ENCODE peak calls at places on chromosomes 6 and 20, in four cellular contexts. K, Q, E and T are unnamed samples.

GRCh38 chr6:38783436-38784228 is 68.5 kb downstream of the DNAH8 start:
- DNase-seq in K (no peak), Q (no peak), E (no peak), T (no peak)

GRCh38 chr20:19738936-19739335 is 19.1 kb upstream of the RIN2 start:
- DNase-seq in K (no peak), Q (no peak), E (no peak), T (no peak)

GRCh38 chr20:50601511-50602431 is 89.6 kb downstream of the RIPOR3 start:
- DNase-seq in K (no peak), Q (no peak), E (no peak), T (no peak)

GRCh38 chr6:140684776-140685550 is 1310.5 kb upstream of the CITED2 start:
- DNase-seq in K (peak), Q (no peak), E (no peak), T (no peak)

GRCh38 chr6:46848684-46849360 is 55.6 kb downstream of the MEP1A start:
- DNase-seq in K (peak), Q (peak), E (peak), T (peak)

GRCh38 chr6:3912366-3913076 is 63.3 kb downstream of the FAM50B start:
- DNase-seq in K (no peak), Q (no peak), E (no peak), T (peak)

GRCh38 chr6:55957961-55958422 is 82.6 kb upstream of the BMP5 start:
- DNase-seq in K (no peak), Q (no peak), E (no peak), T (no peak)

GRCh38 chr20:23123886-23124285 is 37.8 kb upstream of the CD93 start:
- DNase-seq in K (no peak), Q (no peak), E (no peak), T (no peak)

GRCh38 chr6:142784344-142784743 is 160.6 kb downstream of the HIVEP2 start:
- DNase-seq in K (no peak), Q (no peak), E (no peak), T (no peak)

GRCh38 chr6:44135173-44135748 is 7.9 kb downstream of the TMEM63B start:
- DNase-seq in K (no peak), Q (no peak), E (no peak), T (no peak)

GRCh38 chr6:150925655-150925928 is 60.1 kb downstream of the MTHFD1L start:
- DNase-seq in K (no peak), Q (no peak), E (no peak), T (no peak)

GRCh38 chr20:10077081-10077471 is 42.3 kb downstream of the ANKEF1 start:
- DNase-seq in K (no peak), Q (no peak), E (no peak), T (peak)

GRCh38 chr6:111788779-111789276 is 84.4 kb downstream of the FYN start:
- DNase-seq in K (no peak), Q (no peak), E (no peak), T (no peak)

GRCh38 chr6:134956676-134957075 is 6.8 kb upstream of the ALDH8A1 start:
- DNase-seq in K (no peak), Q (no peak), E (no peak), T (no peak)

GRCh38 chr6:118788702-118789101 is 105.2 kb upstream of the ASF1A start:
- DNase-seq in K (no peak), Q (no peak), E (no peak), T (no peak)

GRCh38 chr6:119351005-119351394 is 1.4 kb upstream of the MAN1A1 start:
- DNase-seq in K (peak), Q (no peak), E (no peak), T (no peak)

GRCh38 chr6:5344038-5344437 is 82.7 kb downstream of the FARS2 start:
- DNase-seq in K (no peak), Q (no peak), E (no peak), T (no peak)

GRCh38 chr6:140051521-140052455 is 677.3 kb upstream of the CITED2 start:
- DNase-seq in K (no peak), Q (no peak), E (peak), T (no peak)

GRCh38 chr6:152575621-152576150 is 61.5 kb downstream of the SYNE1 start:
- DNase-seq in K (no peak), Q (no peak), E (no peak), T (no peak)

GRCh38 chr6:106486236-106486635 is 125.7 kb downstream of the CRYBG1 start:
- DNase-seq in K (no peak), Q (no peak), E (no peak), T (no peak)

GRCh38 chr20:45368221-45368980 is 5.4 kb downstream of the SYS1 start:
- DNase-seq in K (no peak), Q (no peak), E (no peak), T (no peak)